ENCODE peak calls at places on chromosome 3, in five cellular contexts. P is right lobe of liver; E is neuronal stem cell; I is naive thymus-derived CD4-positive, alpha-beta T cell; F is AG04450. O is an unnamed sample. For H3K9me3, the result is how much of the 10 kb centered on the place peaks cover.

GRCh38 chr3:8450618-8451017 is 51.0 kb upstream of the LMCD1 start:
- DNase-seq in P (no peak), E (no peak), I (no peak), F (no peak), O (no peak)

GRCh38 chr3:58640700-58641372 is 25.7 kb downstream of the FAM3D start:
- DNase-seq in P (peak), E (peak), I (peak), F (peak), O (no peak)

GRCh38 chr3:35680866-35681650 is 41.7 kb downstream of the ARPP21 start:
- DNase-seq in P (no peak), E (no peak), I (no peak), F (no peak), O (no peak)

GRCh38 chr3:29605845-29606244 is 325.0 kb downstream of the RBMS3 start:
- DNase-seq in P (no peak), E (no peak), I (no peak), F (peak), O (no peak)

GRCh38 chr3:161142486-161142885 is 37.3 kb upstream of the B3GALNT1 start:
- DNase-seq in P (no peak), E (no peak), I (no peak), F (no peak), O (no peak)

GRCh38 chr3:37116998-37117397 is 57.4 kb downstream of the LRRFIP2 start:
- DNase-seq in P (no peak), E (no peak), I (no peak), F (no peak), O (no peak)

GRCh38 chr3:191980443-191980842 is 519.5 kb downstream of the PYDC2 start:
- DNase-seq in P (no peak), E (no peak), I (no peak), F (no peak), O (no peak)

GRCh38 chr3:75294124-75294523 is 370.0 kb upstream of the FRG2C start:
- DNase-seq in P (peak), E (peak), I (no peak), F (peak), O (no peak)

GRCh38 chr3:116005404-116005803 is 382.1 kb downstream of the GAP43 start:
- DNase-seq in P (no peak), E (no peak), I (no peak), F (peak), O (no peak)

GRCh38 chr3:139982404-139982803 is 47.4 kb downstream of the CLSTN2 start:
- DNase-seq in P (no peak), E (no peak), I (no peak), F (no peak), O (no peak)

GRCh38 chr3:169044341-169045113 is 619.0 kb downstream of the MECOM start:
- DNase-seq in P (no peak), E (no peak), I (no peak), F (peak), O (no peak)

GRCh38 chr3:189790658-189791057 is 159.5 kb downstream of the TP63 start:
- DNase-seq in P (no peak), E (no peak), I (no peak), F (no peak), O (no peak)

GRCh38 chr3:124230432-124230831 is 238.5 kb upstream of the ROPN1 start:
- DNase-seq in P (no peak), E (no peak), I (no peak), F (no peak), O (no peak)

GRCh38 chr3:123792473-123793201 is 91.5 kb downstream of the MYLK start:
- DNase-seq in P (no peak), E (no peak), I (no peak), F (no peak), O (no peak)

GRCh38 chr3:13879946-13880810 is at the start of gene WNT7A:
- DNase-seq in P (no peak), E (peak), I (peak), F (no peak), O (peak)

GRCh38 chr3:190701096-190701532 is 161.4 kb downstream of the GMNC start:
- DNase-seq in P (peak), E (peak), I (no peak), F (no peak), O (no peak)

GRCh38 chr3:124298951-124299350 is 307.0 kb upstream of the ROPN1 start:
- DNase-seq in P (no peak), E (no peak), I (no peak), F (no peak), O (no peak)

GRCh38 chr3:188076176-188076575 is 77.8 kb upstream of the LPP start:
- DNase-seq in P (no peak), E (no peak), I (no peak), F (no peak), O (no peak)

GRCh38 chr3:194993896-194994295 is 277.1 kb downstream of the XXYLT1 start:
- DNase-seq in P (no peak), E (no peak), I (no peak), F (no peak), O (no peak)

GRCh38 chr3:71690222-71690821 is 34.9 kb downstream of the EIF4E3 start:
- DNase-seq in P (no peak), E (no peak), I (no peak), F (no peak), O (no peak)

GRCh38 chr3:126180477-126181397 is at the start of gene ALDH1L1:
- DNase-seq in P (peak), E (peak), I (no peak), F (no peak), O (no peak)

GRCh38 chr3:79985866-79986265 is 218.1 kb upstream of the ROBO1 start:
- DNase-seq in P (no peak), E (no peak), I (no peak), F (no peak), O (no peak)

GRCh38 chr3:79979990-79980389 is 212.2 kb upstream of the ROBO1 start:
- DNase-seq in P (no peak), E (no peak), I (no peak), F (no peak), O (no peak)

GRCh38 chr3:79983063-79983561 is 215.3 kb upstream of the ROBO1 start:
- DNase-seq in P (no peak), E (no peak), I (no peak), F (no peak), O (no peak)
- H3K9me3 ChIP-seq in P (under half), E (under half), I (under half), F (under half), O (under half)

GRCh38 chr3:6743067-6743720 is 117.7 kb upstream of the GRM7 start:
- DNase-seq in P (no peak), E (no peak), I (no peak), F (no peak), O (no peak)
- H3K9me3 ChIP-seq in P (under half), E (under half), I (under half), F (under half), O (under half)

GRCh38 chr3:196712514-196713413 is 587 bp downstream of the PIGX start:
- DNase-seq in P (peak), E (no peak), I (no peak), F (peak), O (peak)
- H3K9me3 ChIP-seq in P (under half), E (under half), I (under half), F (under half), O (under half)

GRCh38 chr3:173531602-173532001 is 134.1 kb downstream of the NLGN1 start:
- DNase-seq in P (no peak), E (no peak), I (no peak), F (no peak), O (no peak)

GRCh38 chr3:173529062-173529711 is 131.6 kb downstream of the NLGN1 start:
- DNase-seq in P (no peak), E (no peak), I (no peak), F (no peak), O (no peak)
- H3K9me3 ChIP-seq in P (under half), E (under half), I (under half), F (under half), O (under half)

DNA sequence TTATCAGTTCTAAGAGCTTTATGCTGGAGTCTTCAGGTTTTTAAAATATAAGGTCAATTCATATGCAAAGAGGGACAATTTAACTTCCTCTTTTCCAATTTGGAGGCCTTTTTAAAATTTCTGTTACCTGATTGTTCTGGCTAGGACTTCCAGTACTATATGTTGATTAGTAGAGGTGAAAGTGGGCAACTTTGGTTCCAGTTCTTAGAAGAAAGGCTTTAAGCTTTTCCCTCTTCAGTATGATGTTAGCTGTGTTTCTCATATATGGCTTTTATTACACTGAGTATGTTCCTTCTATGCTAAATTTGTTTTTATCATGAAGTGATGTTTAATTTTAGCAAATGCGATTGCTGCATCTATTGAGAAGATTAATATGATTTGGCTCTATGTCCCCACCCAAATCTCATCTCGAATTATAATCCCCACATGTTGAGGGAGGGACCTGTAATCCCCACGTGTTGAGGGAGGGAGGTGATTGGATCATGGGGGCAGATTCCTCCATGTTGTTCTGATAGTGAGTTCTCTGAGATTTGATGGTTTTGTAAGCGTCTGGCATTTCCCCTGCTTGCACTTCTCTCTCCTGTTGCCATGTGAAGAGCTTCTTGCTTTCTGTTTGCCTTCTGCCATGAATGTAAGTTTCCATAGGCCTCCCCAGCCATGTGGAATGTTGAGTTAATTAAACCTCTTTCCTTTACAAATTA is 33.8 kb downstream of the FAIM start:
- DNase-seq in P (no peak), E (no peak), I (no peak), F (no peak), O (no peak)
- H3K9me3 ChIP-seq in P (under half), E (under half), I (under half), F (under half), O (under half)